ENCODE peak calls at places on chromosome 14, in eight cellular contexts. K is activated T-cell treated with anti-CD3 and anti-CD28 coated beads, Interleukin-2, amount 50 U/mL, for 4 hours; U is heart left ventricle; R is CD8-positive, alpha-beta T cell; X is NCI-H1105 treated with DMSO at 0.1 percent for 48 hours; W is AG09309; F is naive thymus-derived CD8-positive, alpha-beta T cell; E is foreskin melanocyte. T is an unnamed sample.

GRCh38 chr14:33908540-33909223 is 42.2 kb downstream of the EGLN3 start:
- DNase-seq in F (no peak), R (no peak), U (no peak), E (no peak), W (no peak), X (no peak), K (no peak), T (no peak)

GRCh38 chr14:100677925-100678765 is 48.5 kb upstream of the DLK1 start:
- DNase-seq in K (no peak), E (no peak), U (peak), F (no peak), X (peak), W (no peak), R (no peak), T (no peak)

GRCh38 chr14:52043690-52044089 is 25.2 kb downstream of the NID2 start:
- DNase-seq in W (no peak), F (no peak), X (no peak), R (peak), E (no peak), U (no peak), K (peak), T (peak)

GRCh38 chr14:77124345-77125274 is 17.0 kb downstream of the ZDHHC22 start:
- DNase-seq in X (peak), W (no peak), K (peak), E (no peak), U (peak), R (peak), F (peak), T (peak)

GRCh38 chr14:101064121-101064661 is 160.7 kb upstream of the RTL1 start:
- DNase-seq in U (peak), E (no peak), K (no peak), R (no peak), W (no peak), F (no peak), X (no peak), T (no peak)

GRCh38 chr14:102442241-102443211 is 67.0 kb downstream of the ANKRD9 start:
- DNase-seq in U (no peak), X (no peak), K (no peak), R (no peak), W (no peak), E (no peak), F (no peak), T (no peak)

GRCh38 chr14:104770851-104771272 is 17.9 kb downstream of the SIVA1 start:
- DNase-seq in F (no peak), K (no peak), R (no peak), X (no peak), E (no peak), U (no peak), W (no peak), T (peak)

GRCh38 chr14:103103461-103104388 is 9.2 kb downstream of the EXOC3L4 start:
- DNase-seq in U (peak), F (no peak), R (no peak), K (no peak), X (peak), W (no peak), E (peak), T (no peak)

GRCh38 chr14:67883717-67884116 is 64.1 kb downstream of the RAD51B start:
- DNase-seq in W (peak), K (no peak), F (no peak), X (no peak), R (no peak), U (no peak), E (peak), T (no peak)

GRCh38 chr14:76917759-76918175 is 91.6 kb downstream of the LRRC74A start:
- DNase-seq in R (no peak), W (no peak), X (peak), K (no peak), F (no peak), U (peak), E (no peak), T (no peak)

GRCh38 chr14:20400589-20400964 is 12.7 kb downstream of the TEP1 start:
- DNase-seq in E (no peak), U (no peak), X (no peak), K (no peak), F (no peak), R (no peak), W (no peak), T (no peak)

GRCh38 chr14:44505588-44505987 is 1.5 kb downstream of the FSCB start:
- DNase-seq in K (no peak), W (no peak), U (no peak), X (no peak), R (no peak), E (no peak), F (no peak), T (no peak)

GRCh38 chr14:99120147-99121026 is 151.6 kb downstream of the BCL11B start:
- DNase-seq in X (no peak), E (no peak), K (no peak), W (no peak), R (no peak), U (no peak), F (no peak), T (no peak)

GRCh38 chr14:93683241-93683640 is 105.0 kb downstream of the PRIMA1 start:
- DNase-seq in R (no peak), U (no peak), F (no peak), X (no peak), K (no peak), W (no peak), E (no peak), T (no peak)

GRCh38 chr14:35163384-35163783 is 41.0 kb downstream of the PRORP start:
- DNase-seq in W (no peak), U (no peak), X (no peak), E (no peak), F (no peak), K (no peak), R (no peak), T (no peak)

GRCh38 chr14:99231181-99231849 is 40.7 kb downstream of the BCL11B start:
- DNase-seq in U (no peak), F (no peak), K (no peak), E (no peak), R (peak), X (no peak), W (no peak), T (no peak)

GRCh38 chr14:67622675-67623074 is 3.0 kb downstream of the ARG2 start:
- DNase-seq in R (no peak), U (no peak), K (no peak), X (no peak), W (peak), E (peak), F (no peak), T (no peak)

GRCh38 chr14:71726639-71727085 is 205.6 kb upstream of the RGS6 start:
- DNase-seq in X (no peak), E (no peak), R (no peak), F (no peak), U (no peak), K (no peak), W (no peak), T (no peak)

GRCh38 chr14:23160924-23161522 is 22.4 kb downstream of the SLC7A8 start:
- DNase-seq in R (no peak), U (peak), W (peak), E (no peak), X (no peak), F (no peak), K (no peak), T (no peak)

GRCh38 chr14:24398943-24399801 is at the start of gene NYNRIN:
- DNase-seq in F (peak), W (no peak), U (peak), X (peak), E (no peak), R (peak), K (no peak), T (peak)

T was measured in activated naive CD4-positive, alpha-beta T cell treated with anti-CD3 and anti-CD28 coated beads, Interleukin-2, amount 50 U/mL, for 16 hours.